ENCODE peak calls at places on chromosome 6, in nine cellular contexts. J, B, Y, V, C, G, K, F and P are unnamed samples.

GRCh38 chr6:32108094-32108627 is 977 bp downstream of the TNXB start:
- DNase-seq in J (no peak), B (no peak), Y (no peak), V (peak), C (peak), G (no peak), K (peak), F (peak), P (peak)

GRCh38 chr6:80357674-80358073 is 251.2 kb downstream of the BCKDHB start:
- DNase-seq in J (no peak), B (no peak), Y (no peak), V (peak), C (peak), G (no peak), K (no peak), F (no peak), P (peak)

GRCh38 chr6:118679293-118679692 is 27.9 kb upstream of the CEP85L start:
- DNase-seq in J (no peak), B (no peak), Y (peak), V (peak), C (no peak), G (no peak), K (no peak), F (peak), P (peak)

GRCh38 chr6:32492351-32492750 is 37.7 kb downstream of the HLA-DRB5 start:
- DNase-seq in J (no peak), B (no peak), Y (no peak), V (no peak), C (no peak), G (no peak), K (no peak), F (no peak), P (no peak)

GRCh38 chr6:33936911-33937310 is 133.1 kb upstream of the MLN start:
- DNase-seq in J (no peak), B (no peak), Y (no peak), V (no peak), C (no peak), G (no peak), K (no peak), F (no peak), P (no peak)

GRCh38 chr6:143896096-143896880 is 32.0 kb downstream of the ZC2HC1B start:
- DNase-seq in J (peak), B (no peak), Y (no peak), V (no peak), C (peak), G (no peak), K (no peak), F (peak), P (no peak)

GRCh38 chr6:104698979-104699378 is 160.7 kb downstream of the HACE1 start:
- DNase-seq in J (no peak), B (no peak), Y (no peak), V (no peak), C (no peak), G (no peak), K (no peak), F (no peak), P (no peak)

GRCh38 chr6:69974193-69974592 is 107.8 kb downstream of the COL19A1 start:
- DNase-seq in J (no peak), B (peak), Y (no peak), V (peak), C (no peak), G (no peak), K (no peak), F (peak), P (no peak)

GRCh38 chr6:46655803-46656202 is 3.0 kb downstream of the SLC25A27 start:
- DNase-seq in J (no peak), B (peak), Y (no peak), V (no peak), C (no peak), G (no peak), K (no peak), F (no peak), P (no peak)

GRCh38 chr6:165092881-165093595 is 216.4 kb downstream of the C6orf118 start:
- DNase-seq in J (no peak), B (no peak), Y (peak), V (no peak), C (no peak), G (no peak), K (no peak), F (no peak), P (peak)

GRCh38 chr6:96016781-96017180 is 1.0 kb downstream of the FUT9 start:
- DNase-seq in J (no peak), B (no peak), Y (no peak), V (no peak), C (no peak), G (no peak), K (no peak), F (no peak), P (no peak)

GRCh38 chr6:1485678-1486077 is 96.3 kb downstream of the FOXF2 start:
- DNase-seq in J (no peak), B (no peak), Y (peak), V (peak), C (no peak), G (peak), K (no peak), F (peak), P (peak)

GRCh38 chr6:4041480-4041879 is 37.5 kb downstream of the FAM217A start:
- DNase-seq in J (no peak), B (no peak), Y (no peak), V (no peak), C (no peak), G (no peak), K (no peak), F (peak), P (no peak)

GRCh38 chr6:46637145-46637544 is 15.5 kb downstream of the CYP39A1 start:
- DNase-seq in J (no peak), B (no peak), Y (peak), V (peak), C (no peak), G (no peak), K (no peak), F (peak), P (peak)

GRCh38 chr6:111980979-111981378 is 72.9 kb upstream of the CCN6 start:
- DNase-seq in J (no peak), B (no peak), Y (no peak), V (no peak), C (no peak), G (no peak), K (no peak), F (no peak), P (no peak)

GRCh38 chr6:167573461-167574215 is 248.8 kb downstream of the TTLL2 start:
- DNase-seq in J (no peak), B (no peak), Y (no peak), V (no peak), C (no peak), G (no peak), K (peak), F (peak), P (no peak)

GRCh38 chr6:46583711-46584110 is 68.9 kb downstream of the CYP39A1 start:
- DNase-seq in J (no peak), B (no peak), Y (no peak), V (no peak), C (no peak), G (no peak), K (no peak), F (no peak), P (no peak)

GRCh38 chr6:129981598-129981997 is 36.8 kb upstream of the L3MBTL3 start:
- DNase-seq in J (no peak), B (no peak), Y (peak), V (peak), C (no peak), G (no peak), K (no peak), F (peak), P (no peak)

GRCh38 chr6:135995160-135995898 is 143.8 kb downstream of the PDE7B start:
- DNase-seq in J (no peak), B (no peak), Y (no peak), V (peak), C (no peak), G (peak), K (no peak), F (peak), P (peak)

GRCh38 chr6:71203211-71203610 is 85.4 kb upstream of the OGFRL1 start:
- DNase-seq in J (no peak), B (no peak), Y (no peak), V (no peak), C (no peak), G (no peak), K (no peak), F (no peak), P (no peak)

GRCh38 chr6:158715330-158716311 is 65.8 kb downstream of the SYTL3 start:
- DNase-seq in J (no peak), B (peak), Y (no peak), V (no peak), C (no peak), G (no peak), K (no peak), F (no peak), P (no peak)

GRCh38 chr6:116210750-116211425 is 43.0 kb downstream of the TSPYL4 start:
- DNase-seq in J (peak), B (peak), Y (peak), V (peak), C (no peak), G (no peak), K (no peak), F (peak), P (peak)

GRCh38 chr6:46632053-46632452 is 20.6 kb downstream of the CYP39A1 start:
- DNase-seq in J (no peak), B (no peak), Y (no peak), V (no peak), C (no peak), G (no peak), K (no peak), F (no peak), P (no peak)

GRCh38 chr6:97014595-97014994 is 90.1 kb downstream of the KLHL32 start:
- DNase-seq in J (no peak), B (no peak), Y (no peak), V (no peak), C (no peak), G (no peak), K (no peak), F (no peak), P (no peak)

DNA sequence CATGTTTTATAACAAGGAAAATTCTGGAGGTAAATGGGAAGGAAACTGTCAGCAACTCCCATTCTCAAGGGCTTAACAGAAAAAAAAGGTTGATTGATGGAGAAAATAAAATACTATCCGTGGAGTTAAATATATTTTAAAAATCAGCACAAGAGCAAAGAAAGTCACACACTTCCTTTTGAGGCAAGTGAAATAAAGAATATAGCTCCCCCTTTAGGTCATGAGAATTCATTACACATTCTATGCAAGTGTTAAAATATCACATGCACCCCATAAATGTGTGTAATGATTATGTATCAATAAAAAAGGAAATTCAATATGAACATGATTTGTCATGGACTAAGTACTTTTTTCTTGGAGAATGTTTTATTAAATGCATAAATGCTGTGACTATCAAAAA is 349.2 kb downstream of the TPBG start:
- DNase-seq in J (no peak), B (no peak), Y (no peak), V (peak), C (no peak), G (no peak), K (no peak), F (peak), P (no peak)
- TF ChIP-seq CTCF in J (peak), B (peak), Y (peak), V (peak), C (peak), G (peak), K (no peak), F (peak), P (peak)

GRCh38 chr6:13304101-13304500 is 24.2 kb downstream of the TBC1D7 start:
- DNase-seq in J (no peak), B (no peak), Y (no peak), V (no peak), C (no peak), G (no peak), K (no peak), F (peak), P (no peak)
- H3K4me3 ChIP-seq in J (no peak), B (no peak), Y (no peak), V (no peak), C (no peak), G (no peak), K (no peak), F (no peak), P (no peak)

DNA sequence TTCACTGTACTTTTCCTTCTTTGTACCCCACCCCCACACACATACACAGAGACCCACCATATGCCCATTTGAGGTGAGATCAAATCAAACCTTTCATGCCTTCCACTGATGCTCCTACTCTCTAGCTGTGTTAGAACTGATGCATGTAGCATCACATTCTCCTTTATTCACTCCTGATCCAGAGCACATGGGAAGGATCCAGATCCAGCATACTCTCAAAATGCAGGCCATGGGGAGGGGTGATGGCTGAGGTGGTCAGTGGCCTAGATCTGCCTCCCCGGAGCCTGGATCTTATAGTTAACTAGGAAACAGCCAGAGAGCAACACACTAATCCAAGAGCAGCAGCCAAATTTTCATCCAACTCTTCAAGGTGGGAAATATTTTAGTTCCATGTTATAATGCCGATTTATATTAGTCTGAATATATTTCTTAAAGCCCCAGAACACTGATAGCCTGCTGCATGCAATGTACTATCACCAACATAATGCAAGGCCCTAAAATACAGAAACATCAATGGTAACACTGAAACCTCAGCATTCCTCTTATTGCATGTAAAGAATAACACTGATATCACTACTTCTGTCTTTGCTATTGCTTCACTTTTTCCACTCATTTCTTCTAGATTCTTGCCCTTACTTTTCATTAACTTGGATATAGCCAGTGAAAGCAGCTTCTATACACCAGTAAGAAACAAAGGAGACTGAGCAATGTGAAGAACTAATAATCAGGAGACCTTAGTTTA is 126.8 kb upstream of the BEND6 start:
- DNase-seq in J (no peak), B (no peak), Y (no peak), V (peak), C (no peak), G (no peak), K (no peak), F (peak), P (no peak)
- TF ChIP-seq CTCF in J (no peak), B (no peak), Y (no peak), V (no peak), C (no peak), G (no peak), K (no peak), F (no peak), P (no peak)

DNA sequence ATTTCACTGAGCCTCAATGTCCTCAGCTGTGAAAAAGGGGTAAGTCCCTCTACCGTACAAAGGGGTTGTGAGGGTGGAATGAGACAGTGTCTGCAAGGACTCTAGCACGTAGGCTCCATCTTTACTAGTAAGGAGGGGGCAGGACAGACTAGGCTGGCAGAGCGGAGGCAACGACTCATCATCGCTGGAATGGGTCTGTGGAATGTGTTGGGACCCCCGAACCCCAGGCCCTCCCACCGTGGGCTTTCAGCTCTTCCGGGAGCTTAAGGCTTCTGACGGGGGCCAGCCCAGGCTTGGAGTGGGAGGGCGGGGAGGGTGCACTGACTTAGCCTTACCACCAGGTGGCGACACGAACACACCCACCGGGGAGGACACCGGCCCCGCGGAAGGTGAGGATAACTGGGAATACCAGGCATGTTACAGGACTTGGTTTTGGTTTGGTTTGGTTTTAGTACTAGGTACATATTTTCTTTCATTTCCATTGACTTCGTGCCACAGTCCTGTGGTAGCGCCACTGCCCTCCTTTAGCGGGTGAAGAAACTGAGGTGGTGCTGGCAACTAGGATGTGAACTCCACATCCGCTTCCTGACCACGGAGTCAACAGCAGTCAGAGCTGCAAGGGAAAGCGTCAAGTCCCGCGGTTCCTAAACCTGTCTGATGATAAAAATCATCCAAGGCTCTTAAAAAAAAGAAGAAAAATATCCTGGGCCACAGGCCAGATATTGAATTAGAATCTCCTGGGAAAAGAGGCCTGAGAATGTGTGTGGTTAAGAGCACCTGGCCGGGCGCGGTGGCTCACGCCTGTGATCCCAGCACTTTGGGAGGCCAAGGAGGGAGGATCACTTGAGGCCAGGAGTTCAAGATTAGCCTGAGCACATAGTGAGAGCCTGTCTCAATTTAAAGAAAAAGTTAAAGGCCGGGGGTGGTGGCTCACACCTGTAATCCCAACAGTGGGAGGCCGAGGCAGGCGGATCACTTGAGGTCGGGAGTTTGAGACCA is 10.3 kb upstream of the TULP1 start:
- DNase-seq in J (peak), B (peak), Y (no peak), V (peak), C (peak), G (no peak), K (peak), F (peak), P (peak)
- H3K4me3 ChIP-seq in J (peak), B (no peak), Y (no peak), V (peak), C (peak), G (peak), K (peak), F (peak), P (peak)

DNA sequence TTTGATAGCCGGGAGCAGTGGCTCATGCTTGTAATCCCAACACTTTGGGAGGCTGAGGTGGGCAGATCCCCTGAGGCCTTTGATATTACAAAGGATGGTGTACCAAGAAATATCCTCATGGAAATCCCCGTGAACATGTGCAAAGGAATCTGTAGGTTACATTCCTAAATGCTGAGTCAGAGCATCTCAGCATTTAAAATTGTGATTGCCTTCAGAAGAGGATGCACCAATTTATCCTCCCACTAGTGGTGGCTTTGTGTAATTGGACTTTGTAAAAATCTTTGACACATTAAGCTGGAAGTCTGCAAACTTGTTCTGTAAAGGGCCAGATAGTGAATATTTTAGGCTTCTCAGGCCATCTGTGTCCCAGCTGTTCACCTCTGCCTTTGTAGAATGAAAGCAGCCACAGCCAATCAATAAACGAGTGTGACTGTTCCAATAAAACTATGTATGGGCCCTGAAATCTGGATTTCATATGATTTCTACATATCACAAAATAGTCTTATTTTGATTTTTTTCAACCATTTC is 11.8 kb downstream of the TMEM14B start:
- DNase-seq in J (no peak), B (peak), Y (peak), V (peak), C (no peak), G (peak), K (no peak), F (peak), P (peak)
- TF ChIP-seq CTCF in J (peak), B (peak), Y (peak), V (peak), C (peak), G (peak), K (no peak), F (peak), P (peak)

GRCh38 chr6:106972500-106972899 is 2.0 kb downstream of the CD24 start:
- DNase-seq in J (no peak), B (peak), Y (no peak), V (no peak), C (no peak), G (no peak), K (no peak), F (no peak), P (no peak)
- H3K4me3 ChIP-seq in J (peak), B (peak), Y (no peak), V (no peak), C (peak), G (no peak), K (no peak), F (no peak), P (no peak)